ENCODE peak calls at places on chromosome 15, in five cellular contexts. One of them, this sample, is unnamed.

GRCh38 chr15:40046721-40047412 is 7.9 kb upstream of the SRP14 start:
- DNase-seq in ELF-1: no peak
- DNase-seq in MV-4-11: no peak
- DNase-seq in H54: peak
- DNase-seq in T1000: peak
- DNase-seq in this sample: no peak

GRCh38 chr15:32717290-32718081 is at the start of gene GREM1:
- DNase-seq in ELF-1: peak
- DNase-seq in MV-4-11: no peak
- DNase-seq in H54: no peak
- DNase-seq in T1000: no peak
- DNase-seq in this sample: no peak

GRCh38 chr15:80423215-80423614 is 19.0 kb downstream of the ARNT2 start:
- DNase-seq in ELF-1: no peak
- DNase-seq in MV-4-11: no peak
- DNase-seq in H54: no peak
- DNase-seq in T1000: no peak
- DNase-seq in this sample: no peak

GRCh38 chr15:54559405-54560064 is 581.3 kb downstream of the UNC13C start:
- DNase-seq in ELF-1: no peak
- DNase-seq in MV-4-11: peak
- DNase-seq in H54: no peak
- DNase-seq in T1000: no peak
- DNase-seq in this sample: no peak

GRCh38 chr15:60460931-60461330 is 18.0 kb downstream of the ICE2 start:
- DNase-seq in ELF-1: no peak
- DNase-seq in MV-4-11: no peak
- DNase-seq in H54: no peak
- DNase-seq in T1000: no peak
- DNase-seq in this sample: no peak

GRCh38 chr15:44727462-44728231 is 8.7 kb upstream of the TRIM69 start:
- DNase-seq in ELF-1: no peak
- DNase-seq in MV-4-11: no peak
- DNase-seq in H54: no peak
- DNase-seq in T1000: no peak
- DNase-seq in this sample: no peak

GRCh38 chr15:73997986-73998385 is 3.5 kb downstream of the PML start:
- DNase-seq in ELF-1: no peak
- DNase-seq in MV-4-11: no peak
- DNase-seq in H54: no peak
- DNase-seq in T1000: no peak
- DNase-seq in this sample: no peak

GRCh38 chr15:70031680-70032079 is 66.0 kb downstream of the TLE3 start:
- DNase-seq in ELF-1: no peak
- DNase-seq in MV-4-11: no peak
- DNase-seq in H54: no peak
- DNase-seq in T1000: no peak
- DNase-seq in this sample: no peak

GRCh38 chr15:57332326-57332725 is 44.0 kb upstream of the CGNL1 start:
- DNase-seq in ELF-1: no peak
- DNase-seq in MV-4-11: no peak
- DNase-seq in H54: no peak
- DNase-seq in T1000: no peak
- DNase-seq in this sample: no peak

GRCh38 chr15:74133071-74133702 is 2.8 kb downstream of the ISLR2 start:
- DNase-seq in ELF-1: peak
- DNase-seq in MV-4-11: no peak
- DNase-seq in H54: no peak
- DNase-seq in T1000: no peak
- DNase-seq in this sample: no peak

GRCh38 chr15:89101302-89102191 is 13.3 kb downstream of the ABHD2 start:
- DNase-seq in ELF-1: peak
- DNase-seq in MV-4-11: no peak
- DNase-seq in H54: peak
- DNase-seq in T1000: peak
- DNase-seq in this sample: no peak

GRCh38 chr15:89399390-89400120 is 64.9 kb upstream of the POLG start:
- DNase-seq in ELF-1: peak
- DNase-seq in MV-4-11: peak
- DNase-seq in H54: no peak
- DNase-seq in T1000: no peak
- DNase-seq in this sample: no peak

GRCh38 chr15:65330934-65331645 is 26.6 kb downstream of the RNU5B-1 start:
- DNase-seq in ELF-1: no peak
- DNase-seq in MV-4-11: no peak
- DNase-seq in H54: no peak
- DNase-seq in T1000: no peak
- DNase-seq in this sample: no peak

GRCh38 chr15:27486676-27487290 is 515.8 kb downstream of the GABRG3 start:
- DNase-seq in ELF-1: no peak
- DNase-seq in MV-4-11: no peak
- DNase-seq in H54: no peak
- DNase-seq in T1000: no peak
- DNase-seq in this sample: no peak

GRCh38 chr15:41554401-41554800 is 4.6 kb upstream of the TYRO3 start:
- DNase-seq in ELF-1: no peak
- DNase-seq in MV-4-11: no peak
- DNase-seq in H54: no peak
- DNase-seq in T1000: no peak
- DNase-seq in this sample: peak